ENCODE peak calls at places on chromosomes 1 and 21, in nine cellular contexts. B is nucleus accumbens, Q is activated T-helper 1 cell treated with Interleukin-2 at 50 U/mL for 16 hours, K is HL-60, R is GM23248, U is mammary epithelial cell, G is EH, N is astrocyte of the hippocampus, A is kidney glomerular epithelial cell. Y is an unnamed sample.
A peak's percentile ranks its signal among the peaks of the same experiment; 100 is the strongest.

GRCh38 chr1:210940081-210940617 is 193.8 kb downstream of the KCNH1 start:
- DNase-seq in B (no peak), Q (no peak), K (no peak), R (no peak), U (no peak), G (no peak), N (no peak), A (no peak), Y (no peak)

GRCh38 chr1:214187152-214187900 is 93.6 kb upstream of the SMYD2 start:
- DNase-seq in B (no peak), Q (no peak), K (no peak), R (peak; percentile 24), U (no peak), G (peak; percentile 1), N (peak; percentile 44), A (no peak), Y (no peak)

GRCh38 chr1:169513208-169513607 is 27.5 kb upstream of the SLC19A2 start:
- DNase-seq in B (no peak), Q (no peak), K (peak; percentile 96), R (peak; percentile 33), U (no peak), G (no peak), N (no peak), A (no peak), Y (no peak)

GRCh38 chr21:36692125-36692843 is 6.6 kb upstream of the SIM2 start:
- DNase-seq in B (no peak), Q (no peak), K (no peak), R (no peak), U (no peak), G (no peak), N (no peak), A (no peak), Y (no peak)

GRCh38 chr1:98981917-98982513 is 22.6 kb downstream of the PLPPR5 start:
- DNase-seq in B (no peak), Q (no peak), K (no peak), R (peak; percentile 63), U (peak; percentile 54), G (peak; percentile 53), N (peak; percentile 24), A (no peak), Y (no peak)

GRCh38 chr1:230287674-230288315 is 138.3 kb downstream of the PGBD5 start:
- DNase-seq in B (no peak), Q (no peak), K (no peak), R (no peak), U (no peak), G (no peak), N (no peak), A (no peak), Y (no peak)

GRCh38 chr1:21931171-21932093 is 5.7 kb downstream of the HSPG2 start:
- DNase-seq in B (no peak), Q (no peak), K (no peak), R (peak; percentile 96), U (peak; percentile 71), G (peak; percentile 98), N (peak; percentile 97), A (peak; percentile 78), Y (no peak)

GRCh38 chr1:204711947-204712701 is 26.6 kb upstream of the LRRN2 start:
- DNase-seq in B (peak; percentile 16), Q (no peak), K (no peak), R (no peak), U (no peak), G (no peak), N (no peak), A (no peak), Y (no peak)

GRCh38 chr1:228898582-228898992 is 163.3 kb downstream of the RHOU start:
- DNase-seq in B (no peak), Q (no peak), K (peak; percentile 25), R (no peak), U (no peak), G (no peak), N (no peak), A (no peak), Y (peak; percentile 70)

GRCh38 chr21:38269567-38269917 is 12.8 kb downstream of the KCNJ15 start:
- DNase-seq in B (no peak), Q (no peak), K (no peak), R (no peak), U (no peak), G (peak; percentile 36), N (no peak), A (no peak), Y (no peak)

GRCh38 chr1:156815307-156815826 is 1.3 kb downstream of the SH2D2A start:
- DNase-seq in B (no peak), Q (no peak), K (no peak), R (peak; percentile 94), U (peak; percentile 20), G (peak; percentile 89), N (no peak), A (no peak), Y (no peak)

GRCh38 chr1:214438059-214438458 is 113.3 kb downstream of the PTPN14 start:
- DNase-seq in B (no peak), Q (no peak), K (no peak), R (no peak), U (no peak), G (no peak), N (no peak), A (no peak), Y (no peak)

GRCh38 chr1:32321712-32322291 is 14.2 kb downstream of the MARCKSL1 start:
- DNase-seq in B (no peak), Q (no peak), K (no peak), R (no peak), U (no peak), G (peak; percentile 16), N (no peak), A (no peak), Y (no peak)

GRCh38 chr1:119868176-119868575 is 28.1 kb downstream of the ADAM30 start:
- DNase-seq in B (no peak), Q (no peak), K (no peak), R (no peak), U (no peak), G (no peak), N (no peak), A (no peak), Y (no peak)

GRCh38 chr1:4150262-4150661 is 250.2 kb upstream of the C1orf174 start:
- DNase-seq in B (no peak), Q (no peak), K (no peak), R (no peak), U (no peak), G (no peak), N (no peak), A (no peak), Y (no peak)

GRCh38 chr1:152037920-152038658 is 1.3 kb upstream of the S100A11 start:
- DNase-seq in B (no peak), Q (no peak), K (peak; percentile 82), R (no peak), U (no peak), G (no peak), N (no peak), A (no peak), Y (no peak)

GRCh38 chr1:72439036-72439435 is 156.7 kb upstream of the NEGR1 start:
- DNase-seq in B (no peak), Q (no peak), K (no peak), R (peak; percentile 75), U (peak; percentile 66), G (peak; percentile 48), N (no peak), A (peak; percentile 14), Y (no peak)

GRCh38 chr1:193558491-193559028 is 372.1 kb upstream of the B3GALT2 start:
- DNase-seq in B (no peak), Q (no peak), K (peak; percentile 61), R (peak; percentile 56), U (peak; percentile 55), G (peak; percentile 82), N (peak; percentile 86), A (peak; percentile 36), Y (peak; percentile 78)

GRCh38 chr21:45499970-45500575 is 42.2 kb downstream of the SLC19A1 start:
- DNase-seq in B (no peak), Q (no peak), K (no peak), R (no peak), U (no peak), G (no peak), N (no peak), A (no peak), Y (peak; percentile 30)

GRCh38 chr1:3106216-3106615 is 37.2 kb downstream of the PRDM16 start:
- DNase-seq in B (no peak), Q (no peak), K (no peak), R (no peak), U (no peak), G (no peak), N (no peak), A (no peak), Y (no peak)

GRCh38 chr1:75341537-75341936 is 207.3 kb downstream of the LHX8 start:
- DNase-seq in B (no peak), Q (no peak), K (no peak), R (no peak), U (no peak), G (no peak), N (no peak), A (no peak), Y (no peak)

GRCh38 chr1:117592155-117592554 is 13.7 kb upstream of the TENT5C start:
- DNase-seq in B (no peak), Q (no peak), K (no peak), R (no peak), U (no peak), G (peak; percentile 4), N (no peak), A (peak; percentile 5), Y (no peak)

GRCh38 chr1:229378586-229379442 is 36.0 kb upstream of the CCSAP start:
- DNase-seq in B (no peak), Q (no peak), K (peak; percentile 3), R (peak; percentile 10), U (no peak), G (peak; percentile 11), N (no peak), A (no peak), Y (no peak)

GRCh38 chr1:17128361-17128760 is 9.1 kb upstream of the PADI2 start:
- DNase-seq in B (no peak), Q (no peak), K (no peak), R (peak; percentile 91), U (peak; percentile 88), G (peak; percentile 99), N (peak; percentile 96), A (peak; percentile 100), Y (peak; percentile 72)

GRCh38 chr1:36653850-36654249 is 171.1 kb upstream of the CSF3R start:
- DNase-seq in B (peak; percentile 24), Q (no peak), K (no peak), R (peak; percentile 65), U (peak; percentile 46), G (peak; percentile 20), N (peak; percentile 13), A (no peak), Y (no peak)

GRCh38 chr1:222064388-222065201 is 322.7 kb upstream of the DUSP10 start:
- DNase-seq in B (no peak), Q (no peak), K (no peak), R (peak; percentile 87), U (peak; percentile 84), G (peak; percentile 80), N (no peak), A (no peak), Y (no peak)

GRCh38 chr21:37220433-37220980 is 46.6 kb downstream of the VPS26C start:
- DNase-seq in B (peak; percentile 34), Q (peak; percentile 17), K (peak; percentile 47), R (peak; percentile 69), U (peak; percentile 11), G (peak; percentile 62), N (peak; percentile 67), A (peak; percentile 29), Y (no peak)

GRCh38 chr1:234495231-234495990 is 16.4 kb upstream of the TARBP1 start:
- DNase-seq in B (no peak), Q (no peak), K (no peak), R (peak; percentile 91), U (peak; percentile 79), G (peak; percentile 97), N (peak; percentile 92), A (peak; percentile 90), Y (no peak)

GRCh38 chr1:76547916-76548315 is 319.4 kb upstream of the ST6GALNAC5 start:
- DNase-seq in B (no peak), Q (no peak), K (no peak), R (no peak), U (no peak), G (no peak), N (no peak), A (no peak), Y (no peak)

GRCh38 chr21:31184462-31184861 is 146.2 kb upstream of the KRTAP19-8 start:
- DNase-seq in B (no peak), Q (peak; percentile 45), K (no peak), R (no peak), U (no peak), G (no peak), N (no peak), A (no peak), Y (no peak)

Y was measured in CD14-positive monocyte.